ENCODE peak calls at places on chromosome 5, in four cellular contexts. I is A549, X is neural progenitor cell, J is HCT116. O is an unnamed sample.
A peak's percentile ranks its signal among the peaks of the same experiment; 100 is the strongest.

GRCh38 chr5:76280494-76280893 is 122.6 kb upstream of the IQGAP2 start:
- DNase-seq in I (no peak), X (no peak), J (no peak), O (no peak)

GRCh38 chr5:128494516-128494915 is 43.5 kb downstream of the FBN2 start:
- DNase-seq in I (peak; percentile 12), X (peak; percentile 28), J (no peak), O (peak; percentile 1)

GRCh38 chr5:103943243-103943642 is 380.7 kb upstream of the NUDT12 start:
- DNase-seq in I (no peak), X (no peak), J (no peak), O (peak; percentile 51)

GRCh38 chr5:32353420-32353819 is 40.7 kb upstream of the MTMR12 start:
- DNase-seq in I (no peak), X (no peak), J (no peak), O (no peak)

GRCh38 chr5:39132128-39132447 is 57.9 kb upstream of the RICTOR start:
- DNase-seq in I (no peak), X (no peak), J (no peak), O (no peak)

GRCh38 chr5:142713151-142713706 is 27.3 kb upstream of the FGF1 start:
- DNase-seq in I (peak; percentile 89), X (peak; percentile 92), J (peak; percentile 80), O (peak; percentile 85)

GRCh38 chr5:149550608-149551226 is 522 bp downstream of the CSNK1A1 start:
- DNase-seq in I (no peak), X (peak; percentile 38), J (no peak), O (peak; percentile 39)

GRCh38 chr5:177620560-177620959 is 20.6 kb downstream of the B4GALT7 start:
- DNase-seq in I (no peak), X (no peak), J (no peak), O (no peak)

GRCh38 chr5:169063269-169063919 is 237.5 kb downstream of the SLIT3 start:
- DNase-seq in I (no peak), X (peak; percentile 22), J (no peak), O (no peak)

GRCh38 chr5:151597749-151598148 is 6.6 kb upstream of the FAT2 start:
- DNase-seq in I (no peak), X (no peak), J (no peak), O (no peak)

GRCh38 chr5:53882637-53883036 is 322.2 kb downstream of the NDUFS4 start:
- DNase-seq in I (no peak), X (no peak), J (no peak), O (no peak)

GRCh38 chr5:135486679-135487395 is 34.7 kb upstream of the TIFAB start:
- DNase-seq in I (no peak), X (no peak), J (no peak), O (no peak)

GRCh38 chr5:103402861-103403260 is 144.3 kb downstream of the MACIR start:
- DNase-seq in I (no peak), X (no peak), J (no peak), O (no peak)

GRCh38 chr5:71719092-71719964 is at the start of gene CARTPT:
- DNase-seq in I (no peak), X (peak; percentile 89), J (no peak), O (peak; percentile 64)

GRCh38 chr5:158212915-158213314 is 354.0 kb upstream of the CLINT1 start:
- DNase-seq in I (peak; percentile 21), X (no peak), J (peak; percentile 13), O (no peak)

GRCh38 chr5:165630211-165630866 is 2124.9 kb downstream of the MAT2B start:
- DNase-seq in I (peak; percentile 56), X (peak; percentile 86), J (no peak), O (peak; percentile 69)

GRCh38 chr5:122259995-122260394 is 52.0 kb upstream of the SNCAIP start:
- DNase-seq in I (peak; percentile 45), X (no peak), J (no peak), O (no peak)

GRCh38 chr5:136073714-136074113 is 44.9 kb downstream of the TGFBI start:
- DNase-seq in I (no peak), X (no peak), J (no peak), O (no peak)

GRCh38 chr5:73250645-73251044 is 77.7 kb downstream of the TMEM174 start:
- DNase-seq in I (no peak), X (no peak), J (no peak), O (no peak)

GRCh38 chr5:91586232-91586631 is 203.1 kb upstream of the ARRDC3 start:
- DNase-seq in I (no peak), X (no peak), J (no peak), O (no peak)
- H3K4me2 ChIP-seq in I (no peak overlapping the region), X (no peak overlapping the region), J (no peak overlapping the region), O (no peak overlapping the region)

GRCh38 chr5:97112212-97112611 is 30.2 kb downstream of the LIX1 start:
- DNase-seq in I (no peak), X (no peak), J (no peak), O (no peak)
- H3K4me2 ChIP-seq in I (no peak overlapping the region), X (peak overlapping the region; percentile 15), J (no peak overlapping the region), O (no peak overlapping the region)

DNA sequence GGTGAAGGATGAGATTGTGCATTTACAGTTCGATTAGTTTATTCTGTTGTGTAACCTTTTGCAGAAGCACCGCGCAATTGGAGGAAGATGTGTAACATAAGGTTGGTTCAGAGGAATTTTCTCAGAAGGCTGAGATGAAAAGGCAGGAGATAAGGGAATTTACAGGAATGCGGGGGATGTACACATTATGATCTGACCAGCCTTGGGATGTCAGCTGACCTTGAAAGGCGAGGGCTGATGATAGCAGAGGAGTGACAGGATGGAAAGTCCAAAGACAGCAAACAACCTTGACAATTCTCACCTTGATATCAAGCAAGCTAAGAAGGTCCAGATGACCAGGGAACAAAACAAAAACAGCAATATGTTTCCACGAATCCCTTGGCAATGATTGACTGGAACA is 88.8 kb downstream of the OTULIN start:
- DNase-seq in I (no peak), X (no peak), J (no peak), O (no peak)
- H3K4me2 ChIP-seq in I (no peak overlapping the region), X (no peak overlapping the region), J (no peak overlapping the region), O (no peak overlapping the region)

DNA sequence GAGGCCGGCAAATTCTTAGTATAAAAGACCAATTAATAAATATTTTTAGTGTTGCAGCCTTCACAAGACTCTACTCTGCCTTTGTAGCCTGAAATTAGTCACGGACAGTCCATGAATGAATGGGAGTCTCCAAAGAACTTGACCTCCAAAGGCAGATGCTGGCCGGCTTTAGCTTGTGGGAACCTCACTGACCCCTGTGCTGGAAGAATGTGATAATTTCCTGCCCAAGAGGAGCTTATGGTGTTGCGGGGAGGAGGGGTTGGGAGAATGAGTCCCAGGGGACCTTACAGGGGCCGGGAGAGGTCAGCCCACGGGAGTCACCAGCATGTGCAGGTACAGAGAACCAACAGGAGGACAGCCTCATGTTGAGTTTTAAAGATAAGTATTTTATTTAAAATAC is 143.1 kb downstream of the IRX2 start:
- DNase-seq in I (no peak), X (no peak), J (no peak), O (no peak)
- H3K4me2 ChIP-seq in I (no peak overlapping the region), X (no peak overlapping the region), J (no peak overlapping the region), O (no peak overlapping the region)

DNA sequence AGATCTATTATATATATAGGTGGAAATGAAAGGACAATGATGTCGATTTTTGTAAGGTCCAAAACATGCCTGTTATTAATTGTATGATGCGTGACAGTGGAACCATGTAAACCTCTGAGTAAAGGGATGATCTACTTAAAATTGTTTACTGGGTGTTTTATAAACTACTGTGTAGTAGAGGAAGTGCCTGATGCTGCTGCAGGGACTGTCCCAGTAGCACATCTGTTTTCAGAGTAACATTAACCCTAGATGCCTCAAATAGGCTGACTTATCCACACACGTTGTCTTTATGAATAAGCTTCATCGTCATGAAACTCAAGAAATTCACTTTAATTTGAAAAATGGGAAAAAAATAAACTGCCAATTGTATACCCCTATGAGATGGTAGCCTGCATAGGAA is 1.7 kb downstream of the CAMK4 start:
- DNase-seq in I (no peak), X (no peak), J (no peak), O (peak; percentile 16)
- H3K4me2 ChIP-seq in I (no peak overlapping the region), X (no peak overlapping the region), J (no peak overlapping the region), O (no peak overlapping the region)

GRCh38 chr5:113319256-113320053 is 115.3 kb downstream of the TSSK1B start:
- DNase-seq in I (no peak), X (no peak), J (no peak), O (no peak)

GRCh38 chr5:113320160-113320816 is 114.5 kb downstream of the TSSK1B start:
- DNase-seq in I (no peak), X (no peak), J (no peak), O (no peak)

GRCh38 chr5:113329981-113330380 is 104.8 kb downstream of the TSSK1B start:
- DNase-seq in I (no peak), X (no peak), J (no peak), O (no peak)

GRCh38 chr5:113321266-113321665 is 113.5 kb downstream of the TSSK1B start:
- DNase-seq in I (no peak), X (no peak), J (no peak), O (no peak)

DNA sequence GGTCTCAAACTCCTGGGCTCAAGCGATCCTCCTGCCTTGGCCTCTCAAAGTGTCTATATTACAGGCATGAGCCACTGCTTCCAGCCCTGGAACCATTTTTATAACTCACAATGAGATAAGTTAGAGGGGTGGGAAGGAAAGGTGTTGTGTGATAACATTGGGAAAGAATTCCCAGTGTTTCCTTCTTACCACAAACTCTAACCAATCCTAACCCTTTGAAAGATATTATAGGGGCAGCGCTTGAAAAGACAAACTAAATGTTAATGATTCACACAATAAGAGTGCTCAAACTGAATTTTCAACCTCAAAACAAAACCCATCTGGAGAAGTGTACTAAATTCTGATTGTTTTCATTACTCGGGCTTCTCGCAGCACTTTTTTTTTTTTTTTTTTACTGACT is 109.7 kb downstream of the TSSK1B start:
- DNase-seq in I (no peak), X (no peak), J (no peak), O (no peak)
- H3K4me2 ChIP-seq in I (no peak overlapping the region), X (no peak overlapping the region), J (no peak overlapping the region), O (no peak overlapping the region)

DNA sequence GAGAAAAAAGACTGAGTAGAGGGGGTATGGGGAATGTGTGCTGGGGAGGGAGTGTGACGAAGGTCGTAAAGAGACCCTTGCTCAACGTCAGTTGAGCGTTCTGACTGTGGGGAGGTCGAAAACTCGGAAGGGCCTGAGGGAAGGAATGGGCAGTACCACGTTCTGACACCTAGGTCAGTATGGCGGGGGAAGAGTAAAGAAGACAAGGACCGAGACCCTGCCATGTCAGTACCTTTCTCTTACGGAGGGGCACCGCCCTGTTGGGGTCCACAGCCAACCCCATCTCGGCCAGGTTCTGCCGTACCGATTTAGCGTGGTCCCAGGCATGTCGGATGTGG is 426 bp downstream of the NOP16 start:
- DNase-seq in I (peak; percentile 36), X (peak; percentile 31), J (no peak), O (peak; percentile 65)
- H3K4me2 ChIP-seq in I (peak overlapping the region; percentile 90), X (peak overlapping the region; percentile 87), J (peak overlapping the region; percentile 86), O (peak overlapping the region; percentile 86)

GRCh38 chr5:6484446-6484845 is 35.8 kb downstream of the UBE2QL1 start:
- DNase-seq in I (no peak), X (no peak), J (no peak), O (no peak)
- H3K4me2 ChIP-seq in I (no peak overlapping the region), X (no peak overlapping the region), J (no peak overlapping the region), O (no peak overlapping the region)

GRCh38 chr5:179318193-179318955 is 26.9 kb downstream of the ADAMTS2 start:
- DNase-seq in I (no peak), X (peak; percentile 92), J (no peak), O (no peak)
- H3K4me2 ChIP-seq in I (no peak overlapping the region), X (peak overlapping the region; percentile 38), J (no peak overlapping the region), O (no peak overlapping the region)